ENCODE peak calls at places on chromosomes 11 and 22, in five cellular contexts. I is left ventricle myocardium inferior, X is astrocyte of the spinal cord, A is right lobe of liver, W is AG09319. O is an unnamed sample.

GRCh38 chr11:5922749-5923426 is 19.2 kb upstream of the OR56A3 start:
- DNase-seq in I (no peak), X (no peak), A (no peak), W (no peak), O (peak)

GRCh38 chr11:110199184-110199981 is 97.0 kb downstream of the RDX start:
- DNase-seq in I (no peak), X (peak), A (peak), W (no peak), O (no peak)

GRCh38 chr11:107929611-107930200 is 1.5 kb downstream of the RAB39A start:
- DNase-seq in I (no peak), X (no peak), A (no peak), W (no peak), O (no peak)

GRCh38 chr11:14373941-14374646 is 15.1 kb upstream of the RRAS2 start:
- DNase-seq in I (no peak), X (peak), A (peak), W (peak), O (no peak)

GRCh38 chr11:28526406-28526751 is 418.2 kb downstream of the METTL15 start:
- DNase-seq in I (no peak), X (no peak), A (no peak), W (no peak), O (no peak)

GRCh38 chr11:108933630-108934029 is 268.8 kb downstream of the DDX10 start:
- DNase-seq in I (no peak), X (peak), A (no peak), W (no peak), O (no peak)

GRCh38 chr11:68998390-68998911 is 14.6 kb downstream of the MRGPRF start:
- DNase-seq in I (no peak), X (peak), A (peak), W (no peak), O (no peak)

GRCh38 chr22:49079743-49080500 is 747.8 kb downstream of the BRD1 start:
- DNase-seq in I (no peak), X (no peak), A (no peak), W (no peak), O (no peak)

GRCh38 chr11:93054881-93055280 is 85.4 kb downstream of the MTNR1B start:
- DNase-seq in I (no peak), X (peak), A (no peak), W (peak), O (peak)

GRCh38 chr22:19103881-19104821 is 18.1 kb downstream of the DGCR2 start:
- DNase-seq in I (no peak), X (peak), A (no peak), W (peak), O (no peak)

GRCh38 chr11:62401781-62402180 is 17.1 kb upstream of the SCGB1A1 start:
- DNase-seq in I (no peak), X (no peak), A (no peak), W (no peak), O (no peak)

DNA sequence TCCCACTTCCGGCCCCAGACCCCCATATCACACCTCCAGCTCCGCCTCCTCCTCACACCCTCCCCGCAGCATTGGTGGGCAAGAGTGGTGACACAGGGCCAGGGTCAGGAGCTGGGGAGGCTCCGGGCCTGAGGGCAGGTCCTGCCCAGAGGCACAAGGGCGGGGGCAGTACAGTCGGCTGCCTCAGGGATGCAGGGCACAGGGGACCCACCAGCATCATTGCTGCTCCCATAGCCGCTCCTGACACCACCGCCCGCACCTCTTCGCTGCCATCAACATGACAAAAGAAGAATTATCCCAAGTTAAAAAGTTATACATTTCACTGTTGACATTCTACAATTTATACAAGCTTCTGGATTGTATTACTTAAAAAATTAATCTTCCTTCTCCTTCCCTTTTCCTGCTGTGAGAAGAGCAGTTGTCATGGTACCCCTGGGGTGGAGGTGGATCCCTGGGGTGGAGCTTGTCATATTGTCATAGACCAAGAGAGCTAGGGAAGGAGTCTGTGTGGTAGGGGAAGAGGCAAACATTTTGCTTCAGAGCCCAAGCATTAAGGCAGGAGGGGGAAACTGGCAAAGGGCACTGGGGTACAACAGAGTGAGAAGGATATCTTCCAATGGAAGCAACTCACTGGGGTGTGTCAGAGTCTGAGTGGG is 4.1 kb downstream of the SBF2 start:
- DNase-seq in I (no peak), X (no peak), A (no peak), W (no peak), O (no peak)
- TF ChIP-seq CTCF in I (no peak), X (no peak), A (no peak), W (no peak), O (no peak)

DNA sequence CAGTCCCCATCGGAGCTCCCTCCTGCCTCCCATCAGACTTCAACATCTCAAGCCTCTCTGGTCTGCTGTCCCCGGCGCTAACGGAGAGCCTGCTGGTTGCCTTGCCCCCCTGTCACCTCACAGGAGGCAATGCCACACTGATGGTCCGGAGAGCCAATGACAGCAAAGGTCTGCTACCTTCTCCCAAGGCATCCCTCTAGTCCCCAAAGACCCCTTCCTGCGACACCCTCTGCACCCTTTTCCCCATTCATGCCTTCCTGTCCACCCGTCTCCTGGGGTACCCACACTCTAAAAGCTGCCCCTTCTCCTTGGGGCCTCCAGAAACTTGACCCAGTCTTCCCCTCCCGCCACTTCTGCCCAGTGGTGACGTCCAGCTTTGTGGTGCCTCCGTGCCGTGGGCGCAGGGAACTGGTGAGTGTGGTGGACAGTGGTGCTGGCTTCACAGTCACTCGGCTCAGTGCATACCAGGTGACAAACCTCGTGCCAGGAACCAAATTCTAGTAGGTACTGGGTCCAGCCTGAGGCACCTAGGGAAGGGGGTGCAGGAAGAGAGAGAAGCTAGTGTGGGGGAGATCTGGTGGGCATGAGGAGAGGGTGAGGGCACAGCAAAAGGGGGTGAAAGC is 860 bp downstream of the UPK2 start:
- DNase-seq in I (no peak), X (no peak), A (no peak), W (no peak), O (no peak)
- TF ChIP-seq CTCF in I (no peak), X (no peak), A (no peak), W (no peak), O (no peak)

GRCh38 chr11:20874358-20874757 is 205.0 kb downstream of the NELL1 start:
- DNase-seq in I (no peak), X (no peak), A (no peak), W (no peak), O (no peak)

GRCh38 chr11:20876738-20877137 is 207.4 kb downstream of the NELL1 start:
- DNase-seq in I (no peak), X (no peak), A (no peak), W (no peak), O (no peak)

GRCh38 chr11:20873054-20873453 is 203.7 kb downstream of the NELL1 start:
- DNase-seq in I (no peak), X (no peak), A (no peak), W (no peak), O (peak)
- TF ChIP-seq CTCF in I (no peak), X (no peak), A (peak), W (no peak), O (peak)

DNA sequence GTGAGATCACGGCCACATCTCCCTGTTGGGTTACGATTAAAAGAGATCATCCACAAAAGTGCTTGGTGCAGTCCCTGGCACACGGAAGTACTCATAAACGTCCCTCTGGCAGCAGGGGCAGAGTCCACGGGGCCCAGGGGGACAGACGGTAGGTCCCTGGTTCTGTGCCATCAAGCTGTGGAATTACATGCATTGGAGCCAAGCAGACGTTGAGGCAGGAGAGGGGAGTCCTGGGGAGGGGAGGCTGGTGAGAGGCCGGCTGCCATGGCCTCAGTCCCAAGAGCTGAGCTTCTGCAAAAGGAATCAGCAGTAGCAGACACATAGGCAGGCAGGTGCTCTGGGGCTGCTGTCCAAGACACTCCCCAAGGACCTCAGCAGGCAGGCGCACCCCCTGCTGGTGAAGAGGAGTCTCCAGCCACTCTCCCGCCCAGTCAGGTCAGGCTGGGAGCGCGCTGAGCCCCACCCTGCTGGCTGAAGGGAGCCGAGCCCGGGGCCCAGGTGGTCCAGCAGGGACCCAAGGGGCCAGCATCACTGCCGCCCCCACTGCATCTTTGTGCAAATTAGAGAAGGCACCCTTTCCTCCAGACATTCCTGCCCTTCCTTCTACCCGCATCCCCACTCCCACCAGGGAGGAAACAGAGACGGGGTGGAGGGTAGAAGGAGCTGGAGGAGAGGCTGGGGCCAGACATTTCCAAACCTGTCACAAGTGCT is 7.6 kb upstream of the KCTD17 start:
- DNase-seq in I (peak), X (no peak), A (peak), W (no peak), O (peak)
- TF ChIP-seq CTCF in I (peak), X (peak), A (peak), W (peak), O (peak)

GRCh38 chr11:8218840-8219239 is 44.8 kb downstream of the LMO1 start:
- DNase-seq in I (no peak), X (no peak), A (no peak), W (no peak), O (no peak)

GRCh38 chr11:8217926-8218325 is 45.8 kb downstream of the LMO1 start:
- DNase-seq in I (no peak), X (no peak), A (no peak), W (no peak), O (no peak)

GRCh38 chr11:8218409-8218808 is 45.3 kb downstream of the LMO1 start:
- DNase-seq in I (no peak), X (no peak), A (no peak), W (no peak), O (no peak)

GRCh38 chr11:8220261-8221024 is 43.2 kb downstream of the LMO1 start:
- DNase-seq in I (no peak), X (no peak), A (no peak), W (no peak), O (no peak)

GRCh38 chr11:8219257-8220021 is 44.2 kb downstream of the LMO1 start:
- DNase-seq in I (no peak), X (peak), A (peak), W (peak), O (peak)
- TF ChIP-seq CTCF in I (peak), X (peak), A (peak), W (peak), O (peak)

GRCh38 chr11:126874831-126875230 is 125.7 kb downstream of the KIRREL3 start:
- DNase-seq in I (no peak), X (no peak), A (no peak), W (no peak), O (no peak)
- TF ChIP-seq CTCF in I (no peak), X (peak), A (no peak), W (peak), O (no peak)

GRCh38 chr11:61277186-61277972 is 17.7 kb downstream of the VWCE start:
- DNase-seq in I (no peak), X (no peak), A (no peak), W (no peak), O (no peak)

GRCh38 chr11:61277973-61278565 is 17.0 kb downstream of the VWCE start:
- DNase-seq in I (no peak), X (no peak), A (no peak), W (no peak), O (no peak)

GRCh38 chr11:61280883-61281580 is 14.1 kb downstream of the VWCE start:
- DNase-seq in I (no peak), X (no peak), A (no peak), W (no peak), O (no peak)

GRCh38 chr11:61281581-61282250 is 13.4 kb downstream of the VWCE start:
- DNase-seq in I (peak), X (peak), A (no peak), W (no peak), O (peak)

DNA sequence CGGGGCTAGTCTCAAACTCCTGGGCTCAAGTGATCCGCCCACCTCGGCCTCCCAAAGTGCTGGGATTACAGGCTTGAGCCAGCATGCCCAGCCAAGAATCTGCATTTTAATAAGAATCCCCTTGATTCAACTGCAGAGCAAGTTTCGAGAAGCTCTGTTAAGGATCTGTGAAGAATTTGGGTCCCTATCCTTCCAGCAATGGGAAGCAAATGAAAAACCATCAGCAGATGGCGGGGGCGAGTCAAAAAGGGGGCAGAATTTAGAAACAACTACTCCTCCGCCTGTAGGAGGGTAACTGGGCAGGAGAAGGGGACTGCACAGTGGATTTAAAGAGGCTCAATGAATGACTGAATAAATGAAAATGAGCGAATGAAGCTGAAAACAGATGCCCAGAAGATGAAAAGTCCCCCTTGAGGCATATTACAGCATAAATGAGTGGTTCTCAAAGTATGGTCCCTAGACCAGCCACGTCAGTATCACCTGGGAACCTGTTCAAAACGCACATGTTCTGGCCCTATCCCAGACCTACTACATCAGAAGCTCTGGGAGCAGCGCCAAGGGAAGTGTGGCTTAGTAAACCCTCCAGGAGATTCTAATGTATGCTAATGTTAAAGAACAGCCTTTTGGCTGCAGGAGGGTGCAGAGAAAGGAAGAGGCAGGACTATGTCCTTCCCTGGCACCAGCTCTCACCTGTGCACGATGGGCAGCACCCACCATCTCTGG is 15.0 kb downstream of the VWCE start:
- DNase-seq in I (no peak), X (no peak), A (no peak), W (no peak), O (no peak)
- TF ChIP-seq CTCF in I (no peak), X (no peak), A (no peak), W (no peak), O (no peak)